ENCODE peak calls at places on chromosomes 1 and 21, in six cellular contexts. One of them, this sample, is unnamed. For H3K9me3, the result is how much of the 10 kb centered on the place peaks cover.

GRCh38 chr1:153796786-153797659 is 21.8 kb downstream of the SLC27A3 start:
- DNase-seq in cardiac muscle cell: peak
- DNase-seq in pancreas: peak
- DNase-seq in Caco-2: peak
- DNase-seq in tibial nerve: peak
- DNase-seq in IMR-90: peak
- DNase-seq in this sample: peak

GRCh38 chr1:168372857-168373520 is 92.3 kb downstream of the TBX19 start:
- DNase-seq in tibial nerve: no peak
- DNase-seq in pancreas: no peak
- DNase-seq in cardiac muscle cell: peak
- DNase-seq in IMR-90: no peak
- DNase-seq in Caco-2: no peak
- DNase-seq in this sample: no peak

GRCh38 chr1:245969274-245969673 is 537.8 kb downstream of the SMYD3 start:
- DNase-seq in cardiac muscle cell: peak
- DNase-seq in IMR-90: peak
- DNase-seq in pancreas: no peak
- DNase-seq in tibial nerve: no peak
- DNase-seq in Caco-2: peak
- DNase-seq in this sample: no peak

GRCh38 chr1:190084552-190084951 is 393.1 kb downstream of the BRINP3 start:
- DNase-seq in tibial nerve: no peak
- DNase-seq in Caco-2: peak
- DNase-seq in pancreas: no peak
- DNase-seq in IMR-90: no peak
- DNase-seq in cardiac muscle cell: no peak
- DNase-seq in this sample: peak

GRCh38 chr1:64038965-64039926 is 164.2 kb upstream of the UBE2U start:
- DNase-seq in IMR-90: peak
- DNase-seq in cardiac muscle cell: peak
- DNase-seq in tibial nerve: peak
- DNase-seq in Caco-2: no peak
- DNase-seq in pancreas: no peak
- DNase-seq in this sample: peak

GRCh38 chr1:18941221-18942141 is 15.0 kb downstream of the IFFO2 start:
- DNase-seq in IMR-90: peak
- DNase-seq in pancreas: no peak
- DNase-seq in Caco-2: no peak
- DNase-seq in tibial nerve: no peak
- DNase-seq in cardiac muscle cell: peak
- DNase-seq in this sample: peak

GRCh38 chr1:231808990-231809389 is 182.4 kb downstream of the DISC1 start:
- DNase-seq in Caco-2: no peak
- DNase-seq in tibial nerve: no peak
- DNase-seq in pancreas: no peak
- DNase-seq in IMR-90: peak
- DNase-seq in cardiac muscle cell: peak
- DNase-seq in this sample: no peak

GRCh38 chr1:52904590-52905375 is 16.8 kb downstream of the ECHDC2 start:
- DNase-seq in cardiac muscle cell: peak
- DNase-seq in tibial nerve: no peak
- DNase-seq in IMR-90: no peak
- DNase-seq in pancreas: no peak
- DNase-seq in Caco-2: no peak
- DNase-seq in this sample: no peak

GRCh38 chr1:32361674-32362473 is 411 bp downstream of the FAM229A start:
- DNase-seq in IMR-90: no peak
- DNase-seq in tibial nerve: peak
- DNase-seq in Caco-2: no peak
- DNase-seq in cardiac muscle cell: peak
- DNase-seq in pancreas: peak
- DNase-seq in this sample: peak

GRCh38 chr21:35390013-35390776 is 341.1 kb upstream of the RUNX1 start:
- DNase-seq in Caco-2: no peak
- DNase-seq in tibial nerve: no peak
- DNase-seq in pancreas: no peak
- DNase-seq in IMR-90: peak
- DNase-seq in cardiac muscle cell: peak
- DNase-seq in this sample: no peak

GRCh38 chr1:173866462-173866861 is 1.3 kb downstream of the GAS5 start:
- DNase-seq in pancreas: no peak
- DNase-seq in Caco-2: no peak
- DNase-seq in IMR-90: no peak
- DNase-seq in cardiac muscle cell: peak
- DNase-seq in tibial nerve: no peak
- DNase-seq in this sample: no peak

GRCh38 chr1:170010443-170010842 is 64.1 kb downstream of the KIFAP3 start:
- DNase-seq in IMR-90: peak
- DNase-seq in tibial nerve: peak
- DNase-seq in Caco-2: peak
- DNase-seq in pancreas: no peak
- DNase-seq in cardiac muscle cell: peak
- DNase-seq in this sample: peak

GRCh38 chr1:32404956-32405355 is 10.7 kb upstream of the BSDC1 start:
- DNase-seq in tibial nerve: no peak
- DNase-seq in pancreas: no peak
- DNase-seq in Caco-2: no peak
- DNase-seq in IMR-90: peak
- DNase-seq in cardiac muscle cell: no peak
- DNase-seq in this sample: no peak

GRCh38 chr1:210587547-210587946 is 258.8 kb downstream of the HHAT start:
- DNase-seq in IMR-90: peak
- DNase-seq in Caco-2: no peak
- DNase-seq in pancreas: no peak
- DNase-seq in cardiac muscle cell: peak
- DNase-seq in tibial nerve: no peak
- DNase-seq in this sample: no peak

GRCh38 chr1:56180806-56181205 is 398.6 kb downstream of the PLPP3 start:
- DNase-seq in Caco-2: no peak
- DNase-seq in tibial nerve: no peak
- DNase-seq in pancreas: no peak
- DNase-seq in cardiac muscle cell: peak
- DNase-seq in IMR-90: peak
- DNase-seq in this sample: no peak

GRCh38 chr21:45505416-45506021 is 36.7 kb downstream of the SLC19A1 start:
- DNase-seq in IMR-90: no peak
- DNase-seq in cardiac muscle cell: no peak
- DNase-seq in pancreas: peak
- DNase-seq in tibial nerve: no peak
- DNase-seq in Caco-2: peak
- DNase-seq in this sample: no peak

GRCh38 chr1:116724765-116725375 is 29.4 kb upstream of the CD2 start:
- DNase-seq in IMR-90: peak
- DNase-seq in Caco-2: no peak
- DNase-seq in tibial nerve: peak
- DNase-seq in cardiac muscle cell: peak
- DNase-seq in pancreas: peak
- DNase-seq in this sample: peak

GRCh38 chr1:92503043-92503925 is 16.6 kb upstream of the GFI1 start:
- DNase-seq in pancreas: no peak
- DNase-seq in Caco-2: no peak
- DNase-seq in IMR-90: no peak
- DNase-seq in tibial nerve: no peak
- DNase-seq in cardiac muscle cell: peak
- DNase-seq in this sample: no peak

GRCh38 chr21:43590220-43590619 is 69.1 kb downstream of the HSF2BP start:
- DNase-seq in Caco-2: no peak
- DNase-seq in pancreas: no peak
- DNase-seq in cardiac muscle cell: no peak
- DNase-seq in tibial nerve: no peak
- DNase-seq in IMR-90: no peak
- DNase-seq in this sample: no peak

GRCh38 chr1:3763351-3764125 is 9.0 kb upstream of the SMIM1 start:
- DNase-seq in IMR-90: no peak
- DNase-seq in Caco-2: no peak
- DNase-seq in pancreas: no peak
- DNase-seq in tibial nerve: no peak
- DNase-seq in cardiac muscle cell: no peak
- DNase-seq in this sample: no peak

GRCh38 chr1:205449750-205450443 is 5.9 kb downstream of the BLACAT1 start:
- DNase-seq in IMR-90: peak
- DNase-seq in Caco-2: peak
- DNase-seq in tibial nerve: no peak
- DNase-seq in cardiac muscle cell: peak
- DNase-seq in pancreas: peak
- DNase-seq in this sample: peak

GRCh38 chr1:34684246-34684645 is 70.6 kb upstream of the GJB5 start:
- DNase-seq in IMR-90: no peak
- DNase-seq in cardiac muscle cell: no peak
- DNase-seq in pancreas: no peak
- DNase-seq in tibial nerve: no peak
- DNase-seq in Caco-2: no peak
- DNase-seq in this sample: no peak

GRCh38 chr1:40312238-40313205 is 4.6 kb downstream of the COL9A2 start:
- DNase-seq in cardiac muscle cell: no peak
- DNase-seq in Caco-2: no peak
- DNase-seq in pancreas: no peak
- DNase-seq in tibial nerve: no peak
- DNase-seq in IMR-90: no peak
- DNase-seq in this sample: no peak

GRCh38 chr1:40310129-40310461 is 7.0 kb downstream of the COL9A2 start:
- DNase-seq in Caco-2: no peak
- DNase-seq in tibial nerve: no peak
- DNase-seq in cardiac muscle cell: no peak
- DNase-seq in pancreas: no peak
- DNase-seq in IMR-90: no peak
- DNase-seq in this sample: no peak

GRCh38 chr1:40311692-40312091 is 5.4 kb downstream of the COL9A2 start:
- DNase-seq in IMR-90: no peak
- DNase-seq in pancreas: no peak
- DNase-seq in tibial nerve: no peak
- DNase-seq in Caco-2: no peak
- DNase-seq in cardiac muscle cell: no peak
- DNase-seq in this sample: no peak

GRCh38 chr1:40309374-40310128 is 7.5 kb downstream of the COL9A2 start:
- DNase-seq in cardiac muscle cell: no peak
- DNase-seq in tibial nerve: no peak
- DNase-seq in Caco-2: no peak
- DNase-seq in IMR-90: no peak
- DNase-seq in pancreas: no peak
- DNase-seq in this sample: peak

GRCh38 chr1:40310983-40311642 is 6.0 kb downstream of the COL9A2 start:
- DNase-seq in pancreas: no peak
- DNase-seq in cardiac muscle cell: no peak
- DNase-seq in Caco-2: no peak
- DNase-seq in IMR-90: no peak
- DNase-seq in tibial nerve: no peak
- DNase-seq in this sample: no peak
- TF ChIP-seq CTCF in pancreas: no peak
- TF ChIP-seq CTCF in cardiac muscle cell: peak
- TF ChIP-seq CTCF in Caco-2: no peak
- TF ChIP-seq CTCF in IMR-90: peak
- TF ChIP-seq CTCF in tibial nerve: no peak
- TF ChIP-seq CTCF in this sample: no peak

DNA sequence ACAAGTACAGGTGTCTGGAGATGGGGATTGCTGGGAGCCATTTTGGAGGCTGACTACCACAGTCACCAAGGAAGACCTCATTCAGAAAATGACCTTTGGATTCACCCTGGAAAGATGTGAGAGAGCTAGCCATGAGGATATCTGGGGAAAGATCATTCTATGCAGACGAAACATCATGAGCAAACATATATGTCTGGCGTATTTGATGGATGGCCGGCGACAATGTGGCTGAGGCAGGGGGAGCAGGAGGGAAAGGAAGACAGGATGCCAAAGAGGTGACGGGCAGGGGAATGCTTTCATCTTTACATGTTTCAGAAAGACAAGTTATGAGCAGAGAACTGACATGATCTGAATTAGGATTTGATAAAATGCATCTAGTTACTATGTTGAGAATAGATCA is 61.5 kb upstream of the SOX13 start:
- DNase-seq in pancreas: no peak
- DNase-seq in tibial nerve: no peak
- DNase-seq in cardiac muscle cell: no peak
- DNase-seq in IMR-90: no peak
- DNase-seq in Caco-2: peak
- DNase-seq in this sample: no peak
- H3K9me3 ChIP-seq in pancreas: under half
- H3K9me3 ChIP-seq in tibial nerve: under half
- H3K9me3 ChIP-seq in cardiac muscle cell: under half
- H3K9me3 ChIP-seq in IMR-90: under half
- H3K9me3 ChIP-seq in Caco-2: under half
- H3K9me3 ChIP-seq in this sample: under half

GRCh38 chr21:31358148-31358547 is 14.1 kb upstream of the TIAM1 start:
- DNase-seq in Caco-2: no peak
- DNase-seq in cardiac muscle cell: no peak
- DNase-seq in IMR-90: no peak
- DNase-seq in tibial nerve: no peak
- DNase-seq in pancreas: no peak
- DNase-seq in this sample: no peak
- TF ChIP-seq CTCF in Caco-2: no peak
- TF ChIP-seq CTCF in cardiac muscle cell: no peak
- TF ChIP-seq CTCF in IMR-90: no peak
- TF ChIP-seq CTCF in tibial nerve: no peak
- TF ChIP-seq CTCF in pancreas: no peak
- TF ChIP-seq CTCF in this sample: no peak

GRCh38 chr21:25857308-25858099 is 122.7 kb downstream of the GABPA start:
- DNase-seq in Caco-2: no peak
- DNase-seq in IMR-90: no peak
- DNase-seq in cardiac muscle cell: peak
- DNase-seq in tibial nerve: no peak
- DNase-seq in pancreas: no peak
- DNase-seq in this sample: no peak

GRCh38 chr21:25858328-25858727 is 123.6 kb downstream of the GABPA start:
- DNase-seq in Caco-2: no peak
- DNase-seq in tibial nerve: no peak
- DNase-seq in IMR-90: no peak
- DNase-seq in cardiac muscle cell: no peak
- DNase-seq in pancreas: no peak
- DNase-seq in this sample: no peak

GRCh38 chr21:25862112-25862511 is 127.3 kb downstream of the GABPA start:
- DNase-seq in pancreas: no peak
- DNase-seq in Caco-2: no peak
- DNase-seq in cardiac muscle cell: no peak
- DNase-seq in IMR-90: no peak
- DNase-seq in tibial nerve: no peak
- DNase-seq in this sample: no peak

GRCh38 chr21:25862596-25862995 is 127.8 kb downstream of the GABPA start:
- DNase-seq in pancreas: no peak
- DNase-seq in cardiac muscle cell: peak
- DNase-seq in Caco-2: no peak
- DNase-seq in IMR-90: peak
- DNase-seq in tibial nerve: no peak
- DNase-seq in this sample: peak

DNA sequence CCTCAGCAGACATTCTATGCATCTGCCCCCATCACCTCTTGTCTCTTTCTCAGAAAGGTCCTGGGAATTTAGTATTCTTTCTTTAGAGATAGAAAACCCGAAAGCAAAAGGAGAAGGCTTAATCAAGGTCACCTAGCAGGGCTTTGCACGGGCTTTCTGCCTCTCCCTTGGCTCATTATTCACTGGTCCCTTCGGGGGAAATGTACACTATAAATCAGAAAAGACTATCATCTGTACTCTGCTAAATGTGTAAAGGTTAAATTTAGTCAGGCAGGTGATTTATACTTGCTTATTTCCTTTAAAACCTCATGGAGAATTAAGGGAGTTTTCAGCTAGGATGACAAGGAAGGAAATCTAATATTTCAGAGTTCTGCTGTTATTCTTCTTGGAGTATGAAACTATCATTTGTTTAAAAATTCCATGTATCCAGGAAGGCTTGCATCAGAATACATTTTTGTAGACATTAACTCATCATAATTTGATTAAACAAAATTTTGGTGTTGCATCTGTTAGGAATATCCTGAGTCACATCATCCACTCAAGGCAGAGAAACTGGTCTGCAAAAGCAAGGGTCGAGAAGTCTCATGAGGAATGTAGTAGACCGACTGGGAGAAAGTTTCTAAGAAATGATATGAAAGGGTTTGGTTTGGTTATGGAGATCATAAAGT is 124.6 kb downstream of the GABPA start:
- DNase-seq in pancreas: no peak
- DNase-seq in IMR-90: peak
- DNase-seq in Caco-2: no peak
- DNase-seq in cardiac muscle cell: no peak
- DNase-seq in tibial nerve: no peak
- DNase-seq in this sample: no peak
- H3K9me3 ChIP-seq in pancreas: under half
- H3K9me3 ChIP-seq in IMR-90: under half
- H3K9me3 ChIP-seq in Caco-2: under half
- H3K9me3 ChIP-seq in cardiac muscle cell: under half
- H3K9me3 ChIP-seq in tibial nerve: under half
- H3K9me3 ChIP-seq in this sample: under half

This sample was measured in testis.